ENCODE peak calls at places on chromosomes 3 and 15, in ten cellular contexts. E is Panc1, L is IMR-90, T is thoracic aorta, K is PC-3, X is body of pancreas, P is neural progenitor cell, S is heart right ventricle, Z is mesendoderm, H is OCI-LY7. N is an unnamed sample.

GRCh38 chr15:60590935-60591490 is 112.1 kb upstream of the ICE2 start:
- DNase-seq in E (no peak), L (peak), T (no peak), K (no peak), X (peak), P (peak), S (peak), Z (peak), H (no peak), N (peak)

GRCh38 chr3:113695426-113695817 is 1.0 kb downstream of the USF3 start:
- DNase-seq in E (no peak), L (peak), T (no peak), K (peak), X (no peak), P (no peak), S (no peak), Z (no peak), H (peak), N (no peak)

GRCh38 chr3:71518089-71518488 is 65.4 kb downstream of the FOXP1 start:
- DNase-seq in E (no peak), L (no peak), T (no peak), K (no peak), X (no peak), P (no peak), S (no peak), Z (no peak), H (no peak), N (no peak)

GRCh38 chr3:59877679-59878427 is 828.0 kb upstream of the CFAP20DC start:
- DNase-seq in E (no peak), L (peak), T (no peak), K (peak), X (no peak), P (no peak), S (no peak), Z (no peak), H (no peak), N (no peak)

GRCh38 chr3:73512095-73512494 is 112.6 kb downstream of the PDZRN3 start:
- DNase-seq in E (no peak), L (peak), T (no peak), K (no peak), X (no peak), P (no peak), S (no peak), Z (no peak), H (no peak), N (no peak)

GRCh38 chr15:83928392-83928734 is 274.4 kb downstream of the ADAMTSL3 start:
- DNase-seq in E (no peak), L (no peak), T (no peak), K (no peak), X (no peak), P (no peak), S (no peak), Z (no peak), H (peak), N (no peak)

GRCh38 chr15:71072423-71072822 is 42.8 kb upstream of the THSD4 start:
- DNase-seq in E (no peak), L (no peak), T (no peak), K (no peak), X (no peak), P (no peak), S (no peak), Z (no peak), H (no peak), N (no peak)

GRCh38 chr3:9606108-9606507 is 43.2 kb upstream of the MTMR14 start:
- DNase-seq in E (no peak), L (no peak), T (no peak), K (no peak), X (no peak), P (no peak), S (no peak), Z (no peak), H (no peak), N (no peak)

GRCh38 chr3:55749036-55749435 is 261.9 kb upstream of the WNT5A start:
- DNase-seq in E (no peak), L (no peak), T (no peak), K (no peak), X (no peak), P (no peak), S (no peak), Z (no peak), H (no peak), N (no peak)

GRCh38 chr15:95832655-95833054 is 497.8 kb upstream of the NR2F2 start:
- DNase-seq in E (no peak), L (no peak), T (no peak), K (no peak), X (no peak), P (peak), S (no peak), Z (peak), H (no peak), N (no peak)

GRCh38 chr3:188947983-188948657 is 223.7 kb upstream of the TPRG1 start:
- DNase-seq in E (no peak), L (peak), T (peak), K (peak), X (peak), P (peak), S (peak), Z (peak), H (no peak), N (peak)

GRCh38 chr15:63530235-63530634 is 25.8 kb downstream of the USP3 start:
- DNase-seq in E (no peak), L (no peak), T (no peak), K (no peak), X (no peak), P (no peak), S (no peak), Z (no peak), H (no peak), N (no peak)

DNA sequence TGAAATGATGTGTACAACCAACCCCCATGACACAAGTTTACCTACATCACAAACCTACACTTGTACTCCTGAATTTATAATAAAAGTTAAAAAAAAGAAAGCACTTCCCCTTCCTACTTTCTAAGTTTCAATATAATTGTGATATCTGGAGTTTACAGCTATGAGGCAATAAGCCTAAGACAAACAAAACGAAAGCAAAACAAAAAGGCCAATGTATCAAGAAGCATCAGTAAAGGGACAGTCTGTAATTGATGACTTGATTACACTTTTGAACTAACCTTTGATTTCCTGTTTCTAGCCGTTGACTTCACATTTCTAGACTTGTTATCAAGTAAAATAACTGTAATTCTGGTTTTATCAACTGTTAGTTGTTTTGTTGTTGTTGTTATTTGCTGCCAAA is 187.5 kb upstream of the CNTN3 start:
- DNase-seq in E (no peak), L (no peak), T (no peak), K (no peak), X (no peak), P (no peak), S (no peak), Z (no peak), H (no peak), N (no peak)
- H3K27ac ChIP-seq in E (no peak), L (no peak), T (no peak), K (no peak), X (no peak), P (no peak), S (no peak), Z (no peak), H (no peak), N (no peak)

DNA sequence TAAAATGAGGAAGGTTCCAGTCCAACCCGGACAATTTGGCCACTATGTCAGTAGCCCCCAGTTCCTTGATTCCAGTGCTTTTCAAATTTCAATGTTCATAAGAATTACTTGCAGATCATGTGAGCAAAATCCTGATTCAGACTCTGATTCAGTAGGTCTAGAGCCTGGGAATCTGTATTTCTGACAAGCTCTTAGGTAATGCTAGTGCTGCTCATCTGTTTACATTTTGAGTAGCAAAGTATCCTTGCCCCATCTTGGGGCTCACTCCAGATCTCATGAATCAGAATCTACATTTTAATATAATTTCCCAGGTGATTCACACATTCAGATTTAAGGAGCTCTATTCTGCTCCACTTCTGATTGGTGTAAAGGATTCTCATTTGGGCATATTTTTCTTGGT is 142.0 kb downstream of the NAALADL2 start:
- DNase-seq in E (no peak), L (peak), T (no peak), K (no peak), X (no peak), P (no peak), S (no peak), Z (no peak), H (no peak), N (no peak)
- H3K27ac ChIP-seq in E (no peak), L (peak), T (no peak), K (no peak), X (no peak), P (no peak), S (no peak), Z (no peak), H (no peak), N (no peak)

DNA sequence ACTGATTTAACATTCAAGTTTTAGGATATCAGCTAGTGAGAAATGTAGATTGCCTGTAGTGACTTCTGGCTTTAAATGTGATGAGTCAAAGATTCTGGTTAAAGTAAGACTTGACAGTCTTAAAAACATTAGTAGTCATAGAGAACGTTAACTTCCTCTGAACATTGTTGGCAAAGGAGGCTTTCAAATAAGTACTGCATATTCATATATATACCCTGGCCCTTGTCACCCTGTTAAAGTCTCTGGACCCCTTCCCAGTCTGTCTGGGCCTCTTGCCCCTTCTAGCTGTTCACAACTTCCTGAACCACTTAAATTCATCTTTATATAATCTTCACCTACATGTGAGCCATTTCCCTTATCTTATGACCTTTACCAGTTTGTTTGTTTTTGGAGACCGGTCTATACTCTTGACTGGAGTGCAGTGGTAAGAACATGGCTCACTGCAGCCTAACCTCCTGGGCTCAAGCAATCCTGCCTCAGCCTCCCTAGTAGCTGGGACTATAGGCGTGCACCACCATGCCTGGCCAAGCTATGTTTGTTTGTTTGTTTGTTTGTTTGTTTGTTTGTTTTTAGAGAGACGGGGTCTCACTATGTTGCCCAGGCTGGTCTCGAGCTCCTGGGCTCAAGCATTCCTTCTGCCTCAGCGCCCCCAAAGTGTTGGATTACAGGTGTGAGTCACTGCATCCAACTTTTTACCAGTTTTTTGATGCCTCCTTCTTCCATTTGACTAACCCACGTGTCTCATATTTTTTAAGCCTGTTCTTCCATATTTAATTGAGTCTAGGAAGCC is 64.4 kb upstream of the CRTC3 start:
- DNase-seq in E (no peak), L (peak), T (no peak), K (peak), X (no peak), P (no peak), S (no peak), Z (no peak), H (no peak), N (no peak)
- H3K27ac ChIP-seq in E (no peak), L (peak), T (peak), K (no peak), X (no peak), P (no peak), S (peak), Z (no peak), H (no peak), N (no peak)

DNA sequence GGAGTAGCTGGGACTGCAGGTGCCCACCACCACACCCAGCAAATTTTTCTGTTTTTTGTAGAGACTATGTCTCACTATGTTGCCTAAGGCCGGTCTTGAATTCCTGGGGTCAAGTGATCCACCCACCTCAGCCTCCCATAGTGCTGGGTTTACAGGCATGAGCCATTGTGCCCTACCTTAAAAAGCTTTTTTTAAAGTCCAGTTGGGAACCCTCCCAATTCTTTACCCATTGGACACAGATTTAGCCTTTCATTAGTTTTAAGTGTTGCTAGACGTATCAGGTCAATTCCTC is 1.7 kb upstream of the DENND4A start:
- DNase-seq in E (no peak), L (no peak), T (no peak), K (no peak), X (no peak), P (no peak), S (no peak), Z (no peak), H (no peak), N (no peak)
- H3K27ac ChIP-seq in E (no peak), L (no peak), T (no peak), K (no peak), X (no peak), P (no peak), S (no peak), Z (no peak), H (peak), N (no peak)

GRCh38 chr3:175457301-175457700 is 598.2 kb downstream of the NAALADL2 start:
- DNase-seq in E (no peak), L (no peak), T (no peak), K (no peak), X (no peak), P (no peak), S (no peak), Z (no peak), H (no peak), N (no peak)
- H3K27ac ChIP-seq in E (no peak), L (no peak), T (no peak), K (no peak), X (no peak), P (no peak), S (no peak), Z (no peak), H (no peak), N (no peak)

DNA sequence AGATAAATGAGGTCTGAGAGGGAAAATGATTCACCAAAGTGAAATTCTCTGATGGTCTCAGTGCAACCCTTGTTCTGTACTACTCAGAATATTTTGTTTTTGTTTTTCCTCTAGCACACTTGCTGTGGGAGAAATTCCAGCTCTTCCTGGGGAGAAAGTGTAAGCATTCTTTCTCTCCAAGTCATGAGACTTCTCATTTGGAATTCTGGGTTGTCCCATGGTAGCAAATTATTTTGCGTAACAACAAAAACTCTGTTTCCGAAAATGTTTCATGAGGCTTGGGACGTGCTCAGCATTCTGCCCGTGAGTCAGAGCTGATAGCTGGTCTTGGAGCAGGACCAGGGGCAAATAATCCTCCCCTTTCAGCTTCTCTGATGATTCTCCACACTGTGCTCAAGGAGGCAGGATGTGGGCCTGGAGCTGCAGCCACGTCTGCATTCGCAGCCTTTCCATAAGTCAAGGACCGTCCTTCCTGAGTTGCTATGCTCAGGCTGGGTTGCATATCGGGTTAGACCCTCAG is 70.3 kb downstream of the SENP2 start:
- DNase-seq in E (no peak), L (peak), T (peak), K (peak), X (peak), P (no peak), S (peak), Z (no peak), H (no peak), N (peak)
- H3K27ac ChIP-seq in E (no peak), L (peak), T (peak), K (peak), X (no peak), P (no peak), S (peak), Z (no peak), H (no peak), N (peak)